ENCODE peak calls at places on chromosomes 2 and 18, in ten cellular contexts. One of them, this sample, is unnamed. For H3K4me1, the result is how much of the 10 kb centered on the place peaks cover.

GRCh38 chr2:88191722-88192042 is 21.5 kb downstream of the THNSL2 start:
- DNase-seq in psoas muscle: no peak
- DNase-seq in hepatocyte: no peak
- DNase-seq in OCI-LY7: no peak
- DNase-seq in aorta: no peak
- DNase-seq in transverse colon: no peak
- DNase-seq in upper lobe of right lung: no peak
- DNase-seq in lower lobe of right lung: no peak
- DNase-seq in small intestine: no peak
- DNase-seq in ovary: no peak
- DNase-seq in this sample: no peak

GRCh38 chr2:8692783-8693768 is 11.2 kb downstream of the ID2 start:
- DNase-seq in psoas muscle: no peak
- DNase-seq in hepatocyte: peak
- DNase-seq in OCI-LY7: peak
- DNase-seq in aorta: peak
- DNase-seq in transverse colon: peak
- DNase-seq in upper lobe of right lung: no peak
- DNase-seq in lower lobe of right lung: peak
- DNase-seq in small intestine: peak
- DNase-seq in ovary: peak
- DNase-seq in this sample: peak

GRCh38 chr2:237343993-237344392 is 70.0 kb downstream of the COL6A3 start:
- DNase-seq in psoas muscle: no peak
- DNase-seq in hepatocyte: no peak
- DNase-seq in OCI-LY7: no peak
- DNase-seq in aorta: no peak
- DNase-seq in transverse colon: no peak
- DNase-seq in upper lobe of right lung: no peak
- DNase-seq in lower lobe of right lung: no peak
- DNase-seq in small intestine: no peak
- DNase-seq in ovary: no peak
- DNase-seq in this sample: no peak

GRCh38 chr2:215793747-215794595 is 219.4 kb downstream of the MREG start:
- DNase-seq in psoas muscle: no peak
- DNase-seq in hepatocyte: peak
- DNase-seq in OCI-LY7: no peak
- DNase-seq in aorta: no peak
- DNase-seq in transverse colon: peak
- DNase-seq in upper lobe of right lung: no peak
- DNase-seq in lower lobe of right lung: no peak
- DNase-seq in small intestine: peak
- DNase-seq in ovary: no peak
- DNase-seq in this sample: no peak

GRCh38 chr2:105581568-105581944 is 163.2 kb upstream of the NCK2 start:
- DNase-seq in psoas muscle: no peak
- DNase-seq in hepatocyte: no peak
- DNase-seq in OCI-LY7: no peak
- DNase-seq in aorta: no peak
- DNase-seq in transverse colon: no peak
- DNase-seq in upper lobe of right lung: no peak
- DNase-seq in lower lobe of right lung: no peak
- DNase-seq in small intestine: no peak
- DNase-seq in ovary: no peak
- DNase-seq in this sample: no peak

GRCh38 chr2:204072443-204073324 is 136.1 kb downstream of the ICOS start:
- DNase-seq in psoas muscle: no peak
- DNase-seq in hepatocyte: peak
- DNase-seq in OCI-LY7: peak
- DNase-seq in aorta: no peak
- DNase-seq in transverse colon: peak
- DNase-seq in upper lobe of right lung: peak
- DNase-seq in lower lobe of right lung: no peak
- DNase-seq in small intestine: peak
- DNase-seq in ovary: no peak
- DNase-seq in this sample: no peak

GRCh38 chr18:25759111-25759510 is 331.3 kb downstream of the SS18 start:
- DNase-seq in psoas muscle: no peak
- DNase-seq in hepatocyte: no peak
- DNase-seq in OCI-LY7: no peak
- DNase-seq in aorta: no peak
- DNase-seq in transverse colon: no peak
- DNase-seq in upper lobe of right lung: no peak
- DNase-seq in lower lobe of right lung: no peak
- DNase-seq in small intestine: no peak
- DNase-seq in ovary: no peak
- DNase-seq in this sample: no peak

GRCh38 chr2:105358593-105358992 is 21.3 kb downstream of the C2orf49 start:
- DNase-seq in psoas muscle: no peak
- DNase-seq in hepatocyte: no peak
- DNase-seq in OCI-LY7: no peak
- DNase-seq in aorta: no peak
- DNase-seq in transverse colon: no peak
- DNase-seq in upper lobe of right lung: no peak
- DNase-seq in lower lobe of right lung: no peak
- DNase-seq in small intestine: no peak
- DNase-seq in ovary: peak
- DNase-seq in this sample: no peak

GRCh38 chr2:137886432-137886831 is 77.8 kb upstream of the HNMT start:
- DNase-seq in psoas muscle: no peak
- DNase-seq in hepatocyte: peak
- DNase-seq in OCI-LY7: no peak
- DNase-seq in aorta: no peak
- DNase-seq in transverse colon: no peak
- DNase-seq in upper lobe of right lung: no peak
- DNase-seq in lower lobe of right lung: no peak
- DNase-seq in small intestine: no peak
- DNase-seq in ovary: no peak
- DNase-seq in this sample: no peak

GRCh38 chr2:45823723-45824206 is 172.3 kb downstream of the PRKCE start:
- DNase-seq in psoas muscle: peak
- DNase-seq in hepatocyte: no peak
- DNase-seq in OCI-LY7: no peak
- DNase-seq in aorta: peak
- DNase-seq in transverse colon: peak
- DNase-seq in upper lobe of right lung: peak
- DNase-seq in lower lobe of right lung: peak
- DNase-seq in small intestine: no peak
- DNase-seq in ovary: peak
- DNase-seq in this sample: peak

GRCh38 chr18:11149441-11150270 is at the start of gene PIEZO2:
- DNase-seq in psoas muscle: peak
- DNase-seq in hepatocyte: peak
- DNase-seq in OCI-LY7: no peak
- DNase-seq in aorta: peak
- DNase-seq in transverse colon: peak
- DNase-seq in upper lobe of right lung: peak
- DNase-seq in lower lobe of right lung: peak
- DNase-seq in small intestine: peak
- DNase-seq in ovary: peak
- DNase-seq in this sample: peak

GRCh38 chr2:118475622-118476021 is 371.8 kb downstream of the EN1 start:
- DNase-seq in psoas muscle: no peak
- DNase-seq in hepatocyte: no peak
- DNase-seq in OCI-LY7: no peak
- DNase-seq in aorta: no peak
- DNase-seq in transverse colon: no peak
- DNase-seq in upper lobe of right lung: no peak
- DNase-seq in lower lobe of right lung: no peak
- DNase-seq in small intestine: no peak
- DNase-seq in ovary: no peak
- DNase-seq in this sample: no peak

GRCh38 chr2:11502740-11503292 is 31.0 kb upstream of the GREB1 start:
- DNase-seq in psoas muscle: no peak
- DNase-seq in hepatocyte: no peak
- DNase-seq in OCI-LY7: no peak
- DNase-seq in aorta: no peak
- DNase-seq in transverse colon: no peak
- DNase-seq in upper lobe of right lung: no peak
- DNase-seq in lower lobe of right lung: no peak
- DNase-seq in small intestine: no peak
- DNase-seq in ovary: no peak
- DNase-seq in this sample: no peak

GRCh38 chr2:181972431-181973190 is 13.0 kb upstream of the PPP1R1C start:
- DNase-seq in psoas muscle: no peak
- DNase-seq in hepatocyte: no peak
- DNase-seq in OCI-LY7: no peak
- DNase-seq in aorta: no peak
- DNase-seq in transverse colon: no peak
- DNase-seq in upper lobe of right lung: no peak
- DNase-seq in lower lobe of right lung: no peak
- DNase-seq in small intestine: no peak
- DNase-seq in ovary: no peak
- DNase-seq in this sample: no peak

GRCh38 chr2:145036421-145036901 is 516.5 kb upstream of the ZEB2 start:
- DNase-seq in psoas muscle: no peak
- DNase-seq in hepatocyte: no peak
- DNase-seq in OCI-LY7: no peak
- DNase-seq in aorta: no peak
- DNase-seq in transverse colon: no peak
- DNase-seq in upper lobe of right lung: no peak
- DNase-seq in lower lobe of right lung: no peak
- DNase-seq in small intestine: no peak
- DNase-seq in ovary: no peak
- DNase-seq in this sample: no peak

GRCh38 chr2:235605999-235606715 is 112.3 kb downstream of the AGAP1 start:
- DNase-seq in psoas muscle: no peak
- DNase-seq in hepatocyte: no peak
- DNase-seq in OCI-LY7: no peak
- DNase-seq in aorta: no peak
- DNase-seq in transverse colon: no peak
- DNase-seq in upper lobe of right lung: no peak
- DNase-seq in lower lobe of right lung: no peak
- DNase-seq in small intestine: no peak
- DNase-seq in ovary: no peak
- DNase-seq in this sample: no peak

GRCh38 chr2:235609321-235609720 is 115.5 kb downstream of the AGAP1 start:
- DNase-seq in psoas muscle: no peak
- DNase-seq in hepatocyte: no peak
- DNase-seq in OCI-LY7: no peak
- DNase-seq in aorta: no peak
- DNase-seq in transverse colon: no peak
- DNase-seq in upper lobe of right lung: no peak
- DNase-seq in lower lobe of right lung: no peak
- DNase-seq in small intestine: no peak
- DNase-seq in ovary: no peak
- DNase-seq in this sample: no peak

GRCh38 chr2:235608200-235608591 is 114.4 kb downstream of the AGAP1 start:
- DNase-seq in psoas muscle: no peak
- DNase-seq in hepatocyte: no peak
- DNase-seq in OCI-LY7: no peak
- DNase-seq in aorta: no peak
- DNase-seq in transverse colon: no peak
- DNase-seq in upper lobe of right lung: no peak
- DNase-seq in lower lobe of right lung: no peak
- DNase-seq in small intestine: no peak
- DNase-seq in ovary: no peak
- DNase-seq in this sample: no peak

GRCh38 chr2:235609746-235610145 is 115.9 kb downstream of the AGAP1 start:
- DNase-seq in psoas muscle: no peak
- DNase-seq in hepatocyte: no peak
- DNase-seq in OCI-LY7: no peak
- DNase-seq in aorta: peak
- DNase-seq in transverse colon: no peak
- DNase-seq in upper lobe of right lung: no peak
- DNase-seq in lower lobe of right lung: no peak
- DNase-seq in small intestine: no peak
- DNase-seq in ovary: no peak
- DNase-seq in this sample: no peak

GRCh38 chr2:235607541-235608199 is 113.8 kb downstream of the AGAP1 start:
- DNase-seq in psoas muscle: no peak
- DNase-seq in hepatocyte: no peak
- DNase-seq in OCI-LY7: no peak
- DNase-seq in aorta: no peak
- DNase-seq in transverse colon: no peak
- DNase-seq in upper lobe of right lung: no peak
- DNase-seq in lower lobe of right lung: no peak
- DNase-seq in small intestine: no peak
- DNase-seq in ovary: no peak
- DNase-seq in this sample: no peak
- H3K27ac ChIP-seq in psoas muscle: no peak
- H3K27ac ChIP-seq in hepatocyte: no peak
- H3K27ac ChIP-seq in OCI-LY7: no peak
- H3K27ac ChIP-seq in aorta: no peak
- H3K27ac ChIP-seq in transverse colon: no peak
- H3K27ac ChIP-seq in upper lobe of right lung: no peak
- H3K27ac ChIP-seq in lower lobe of right lung: no peak
- H3K27ac ChIP-seq in small intestine: no peak
- H3K27ac ChIP-seq in ovary: no peak
- H3K27ac ChIP-seq in this sample: no peak

DNA sequence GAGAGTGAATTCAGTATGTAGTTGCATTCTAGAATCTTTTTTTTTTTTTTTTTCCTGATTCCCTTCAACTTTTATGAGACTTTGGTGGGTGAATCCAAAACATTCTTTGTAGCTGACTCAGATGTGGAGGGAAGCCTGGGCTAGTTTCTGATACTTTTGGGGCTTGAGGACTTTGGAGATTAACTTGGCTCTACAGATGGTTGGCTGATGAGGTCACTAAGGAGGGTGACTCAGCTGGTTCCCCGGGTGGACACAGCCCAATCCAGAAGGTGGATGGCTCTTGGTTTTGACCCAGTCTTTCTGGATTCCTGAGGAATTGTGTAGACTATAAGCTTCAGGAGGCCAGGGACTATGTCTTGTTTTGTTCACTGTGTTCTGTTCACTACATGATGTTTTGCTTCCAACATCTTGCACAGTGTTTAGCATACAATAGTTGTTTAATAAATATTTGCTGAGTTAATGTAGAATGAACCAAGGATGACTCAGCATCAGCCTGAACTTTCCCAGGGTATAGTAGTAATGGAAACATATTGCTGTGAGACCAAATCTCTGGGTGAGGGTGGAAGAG is 30.5 kb downstream of the LAMA3 start:
- DNase-seq in psoas muscle: no peak
- DNase-seq in hepatocyte: peak
- DNase-seq in OCI-LY7: no peak
- DNase-seq in aorta: no peak
- DNase-seq in transverse colon: no peak
- DNase-seq in upper lobe of right lung: no peak
- DNase-seq in lower lobe of right lung: no peak
- DNase-seq in small intestine: peak
- DNase-seq in ovary: no peak
- DNase-seq in this sample: no peak
- H3K4me1 ChIP-seq in psoas muscle: under half
- H3K4me1 ChIP-seq in hepatocyte: under half
- H3K4me1 ChIP-seq in OCI-LY7: under half
- H3K4me1 ChIP-seq in aorta: under half
- H3K4me1 ChIP-seq in transverse colon: under half
- H3K4me1 ChIP-seq in upper lobe of right lung: under half
- H3K4me1 ChIP-seq in lower lobe of right lung: under half
- H3K4me1 ChIP-seq in small intestine: under half
- H3K4me1 ChIP-seq in ovary: under half
- H3K4me1 ChIP-seq in this sample: under half

GRCh38 chr2:131112477-131113027 is 7.4 kb downstream of the PLEKHB2 start:
- DNase-seq in psoas muscle: no peak
- DNase-seq in hepatocyte: no peak
- DNase-seq in OCI-LY7: no peak
- DNase-seq in aorta: no peak
- DNase-seq in transverse colon: no peak
- DNase-seq in upper lobe of right lung: no peak
- DNase-seq in lower lobe of right lung: no peak
- DNase-seq in small intestine: no peak
- DNase-seq in ovary: no peak
- DNase-seq in this sample: no peak
- H3K27ac ChIP-seq in psoas muscle: no peak
- H3K27ac ChIP-seq in hepatocyte: peak
- H3K27ac ChIP-seq in OCI-LY7: no peak
- H3K27ac ChIP-seq in aorta: no peak
- H3K27ac ChIP-seq in transverse colon: no peak
- H3K27ac ChIP-seq in upper lobe of right lung: no peak
- H3K27ac ChIP-seq in lower lobe of right lung: no peak
- H3K27ac ChIP-seq in small intestine: no peak
- H3K27ac ChIP-seq in ovary: no peak
- H3K27ac ChIP-seq in this sample: peak

GRCh38 chr18:51253476-51253875 is 56.0 kb upstream of the MEX3C start:
- DNase-seq in psoas muscle: no peak
- DNase-seq in hepatocyte: no peak
- DNase-seq in OCI-LY7: no peak
- DNase-seq in aorta: no peak
- DNase-seq in transverse colon: no peak
- DNase-seq in upper lobe of right lung: no peak
- DNase-seq in lower lobe of right lung: no peak
- DNase-seq in small intestine: no peak
- DNase-seq in ovary: no peak
- DNase-seq in this sample: no peak
- H3K4me1 ChIP-seq in psoas muscle: under half
- H3K4me1 ChIP-seq in hepatocyte: under half
- H3K4me1 ChIP-seq in OCI-LY7: under half
- H3K4me1 ChIP-seq in aorta: under half
- H3K4me1 ChIP-seq in transverse colon: under half
- H3K4me1 ChIP-seq in upper lobe of right lung: under half
- H3K4me1 ChIP-seq in lower lobe of right lung: under half
- H3K4me1 ChIP-seq in small intestine: under half
- H3K4me1 ChIP-seq in ovary: under half
- H3K4me1 ChIP-seq in this sample: under half

This sample was measured in kidney.